ENCODE peak calls at places on chromosome 13, in four cellular contexts. G is K562, U is HepG2, Q is GM12878. I is an unnamed sample.

GRCh38 chr13:111964411-111965035 is 102.4 kb upstream of the SOX1 start:
- DNase-seq in Q (no peak), U (no peak), G (no peak), I (no peak)

GRCh38 chr13:27450921-27451461 is 627 bp upstream of the MTIF3 start:
- DNase-seq in G (peak), Q (no peak), U (peak), I (peak)

GRCh38 chr13:51041126-51041525 is 69.9 kb downstream of the C13orf42 start:
- DNase-seq in Q (no peak), U (no peak), G (no peak), I (no peak)

GRCh38 chr13:111344471-111345191 is 24.2 kb downstream of the TEX29 start:
- DNase-seq in G (peak), Q (no peak), U (peak), I (no peak)

GRCh38 chr13:28031220-28031903 is 42.9 kb upstream of the URAD start:
- DNase-seq in U (no peak), Q (no peak), G (no peak), I (no peak)

GRCh38 chr13:44259045-44260042 is 114.3 kb upstream of the SERP2 start:
- DNase-seq in G (peak), U (no peak), Q (peak), I (peak)

GRCh38 chr13:99895999-99896695 is 75.4 kb downstream of the ZIC5 start:
- DNase-seq in Q (no peak), G (no peak), U (no peak), I (peak)

GRCh38 chr13:26663801-26664200 is 96.8 kb downstream of the GPR12 start:
- DNase-seq in U (no peak), Q (no peak), G (no peak), I (no peak)

GRCh38 chr13:51044023-51044665 is 66.9 kb downstream of the C13orf42 start:
- DNase-seq in Q (no peak), U (no peak), G (no peak), I (no peak)

GRCh38 chr13:38872693-38873092 is 117.9 kb downstream of the STOML3 start:
- DNase-seq in U (peak), Q (no peak), G (peak), I (peak)

GRCh38 chr13:77079902-77080413 is 53.0 kb upstream of the FBXL3 start:
- DNase-seq in U (no peak), Q (no peak), G (no peak), I (no peak)

GRCh38 chr13:21879263-21879914 is 208.5 kb downstream of the FGF9 start:
- DNase-seq in G (no peak), U (no peak), Q (no peak), I (no peak)

GRCh38 chr13:44136693-44137268 is 236.8 kb upstream of the SERP2 start:
- DNase-seq in G (no peak), Q (no peak), U (no peak), I (no peak)

GRCh38 chr13:21719463-21719862 is 48.6 kb downstream of the FGF9 start:
- DNase-seq in G (no peak), U (no peak), Q (no peak), I (no peak)

GRCh38 chr13:67620665-67621064 is 390.5 kb upstream of the PCDH9 start:
- DNase-seq in Q (no peak), G (no peak), U (no peak), I (no peak)

GRCh38 chr13:55155046-55155445 is 1985.7 kb upstream of the PRR20A start:
- DNase-seq in G (no peak), Q (no peak), U (no peak), I (no peak)

GRCh38 chr13:61414686-61415664 is 674 bp downstream of the PCDH20 start:
- DNase-seq in G (no peak), U (peak), Q (no peak), I (peak)

GRCh38 chr13:44380404-44381165 is 7.0 kb downstream of the SERP2 start:
- DNase-seq in Q (no peak), G (no peak), U (no peak), I (no peak)

GRCh38 chr13:68439821-68440220 is 1209.7 kb upstream of the PCDH9 start:
- DNase-seq in G (no peak), U (no peak), Q (no peak), I (no peak)

GRCh38 chr13:45119469-45119989 is 781 bp upstream of the GTF2F2 start:
- DNase-seq in Q (peak), U (no peak), G (peak), I (peak)

GRCh38 chr13:44307844-44308243 is 65.8 kb upstream of the SERP2 start:
- DNase-seq in U (no peak), Q (no peak), G (no peak), I (no peak)

GRCh38 chr13:67223024-67223423 is 7.1 kb downstream of the PCDH9 start:
- DNase-seq in Q (no peak), U (no peak), G (no peak), I (no peak)

GRCh38 chr13:46010148-46010547 is 42.4 kb downstream of the ZC3H13 start:
- DNase-seq in G (no peak), Q (no peak), U (no peak), I (peak)

DNA sequence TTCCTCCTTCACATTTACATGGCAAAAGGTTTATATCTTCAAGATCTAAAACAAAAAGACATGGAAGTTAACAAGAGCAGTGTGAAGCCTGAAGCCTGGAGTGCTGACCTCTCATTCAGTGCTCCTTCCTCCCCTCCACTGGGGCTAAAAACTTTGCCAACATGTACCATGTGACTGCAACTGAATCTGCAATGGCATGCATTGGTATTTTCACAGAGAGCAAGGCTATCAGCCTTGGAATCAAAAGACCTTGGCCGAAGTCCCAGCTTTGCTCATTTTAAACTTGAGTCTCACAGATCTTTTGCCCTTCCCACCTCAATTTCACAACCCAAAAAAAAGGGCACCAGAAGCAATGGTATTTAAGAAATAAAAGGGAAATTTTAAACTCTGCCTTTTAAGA is 325.1 kb downstream of the DCT start:
- DNase-seq in U (peak), Q (no peak), G (no peak), I (no peak)
- TF ChIP-seq POLR2AphosphoS5 in U (no peak), Q (no peak), G (no peak), I (peak)

GRCh38 chr13:106398289-106398688 is 137.2 kb downstream of the EFNB2 start:
- DNase-seq in G (no peak), Q (no peak), U (no peak), I (no peak)

GRCh38 chr13:106391271-106391670 is 144.2 kb downstream of the EFNB2 start:
- DNase-seq in Q (no peak), U (no peak), G (no peak), I (no peak)

GRCh38 chr13:106390360-106390759 is 145.1 kb downstream of the EFNB2 start:
- DNase-seq in G (no peak), Q (no peak), U (no peak), I (no peak)

GRCh38 chr13:106393776-106394175 is 141.7 kb downstream of the EFNB2 start:
- DNase-seq in Q (no peak), G (no peak), U (no peak), I (no peak)
- TF ChIP-seq CHD2 in Q (no peak), G (no peak), U (no peak), I (no peak)

DNA sequence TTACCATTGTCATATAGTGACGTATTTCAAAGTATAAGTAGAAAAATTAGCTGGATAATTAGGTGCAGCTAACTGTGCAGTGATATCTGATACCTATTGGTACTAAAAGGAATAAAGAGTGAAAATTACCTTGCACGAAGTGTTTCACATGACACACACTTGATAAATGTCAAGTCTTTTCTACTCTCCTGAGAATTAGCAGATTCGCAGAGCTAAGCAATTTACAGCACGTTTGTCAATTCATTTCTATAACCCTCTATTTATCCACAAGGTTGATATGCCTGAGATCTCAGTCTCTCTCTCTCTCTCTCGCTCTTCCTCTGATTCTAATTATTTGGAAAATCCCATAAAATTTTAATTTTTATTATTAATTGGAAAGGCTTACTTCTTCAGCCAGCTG is 1109.0 kb downstream of the EFNB2 start:
- DNase-seq in U (no peak), G (no peak), Q (no peak), I (no peak)
- TF ChIP-seq REST in U (no peak), G (no peak), Q (no peak), I (no peak)

DNA sequence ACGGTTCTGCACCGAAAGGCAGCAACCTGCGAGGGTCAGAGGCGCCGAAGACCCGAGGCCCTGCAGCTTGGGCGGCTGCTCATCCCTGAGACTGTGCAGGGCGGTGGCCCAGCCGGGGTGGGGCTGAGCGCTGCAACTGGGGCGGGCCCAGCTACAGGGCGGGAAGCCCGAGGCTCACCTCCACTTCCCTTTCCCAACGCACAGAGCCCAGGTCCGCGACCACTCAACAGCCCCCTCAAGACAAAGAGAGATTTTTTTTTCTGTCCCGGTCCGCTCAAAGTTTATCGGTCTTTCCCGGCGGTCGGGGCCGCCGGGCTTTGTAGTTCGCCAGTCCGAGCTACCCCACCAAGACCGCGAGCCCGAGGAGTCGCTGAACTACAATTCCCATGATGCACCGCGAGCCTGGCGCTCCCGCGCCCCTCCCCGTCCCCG is 573 bp downstream of the KATNAL1 start:
- DNase-seq in Q (peak), U (peak), G (peak), I (peak)
- TF ChIP-seq POLR2AphosphoS5 in Q (no peak), U (no peak), G (no peak), I (peak)

GRCh38 chr13:31627097-31627496 is 112.2 kb upstream of the RXFP2 start:
- DNase-seq in U (no peak), G (no peak), Q (no peak), I (no peak)
- TF ChIP-seq CHD2 in U (no peak), G (no peak), Q (no peak), I (no peak)

DNA sequence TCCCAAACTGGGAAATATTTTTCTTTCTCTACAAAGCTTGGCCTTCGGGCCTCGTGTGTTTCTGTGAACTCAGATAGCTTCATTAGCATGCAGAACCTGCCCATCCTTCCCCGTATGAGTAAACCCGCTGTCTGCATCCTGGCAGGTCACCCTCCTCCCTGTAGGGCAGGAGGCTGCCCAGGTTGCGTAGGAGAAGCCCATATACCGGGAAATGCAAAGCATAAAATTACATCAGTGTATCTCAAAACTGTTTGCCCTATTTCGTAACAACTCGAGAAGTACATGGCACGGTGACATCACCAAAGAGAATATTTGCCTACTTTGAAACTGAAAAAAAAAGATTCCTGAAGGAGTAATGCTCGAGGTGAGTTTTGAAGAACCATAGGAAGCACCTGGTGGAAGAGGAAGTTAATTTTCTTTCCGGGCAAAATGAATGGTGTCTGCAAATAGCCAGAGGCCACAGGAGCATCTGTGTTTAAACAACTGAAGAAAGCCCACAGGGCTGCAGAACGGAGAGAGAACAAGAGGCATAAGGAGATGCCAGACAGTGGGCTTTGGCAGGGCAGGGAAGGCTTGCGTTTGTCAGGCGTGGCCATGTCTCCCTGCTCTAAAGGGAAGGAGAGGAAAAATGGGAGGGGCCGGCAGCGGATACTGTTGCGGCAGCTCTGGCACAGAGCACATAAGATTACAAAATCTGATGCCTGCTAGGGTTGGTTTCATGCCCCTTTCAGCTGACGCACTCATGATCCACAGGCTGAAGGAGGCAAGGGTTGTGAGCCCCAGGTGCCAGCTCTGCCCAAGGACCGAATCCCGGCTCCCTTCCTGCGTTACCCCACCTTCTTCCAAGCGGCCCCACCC is 81.4 kb downstream of the IRS2 start:
- DNase-seq in Q (no peak), G (no peak), U (no peak), I (no peak)
- TF ChIP-seq REST in Q (no peak), G (no peak), U (no peak), I (no peak)

GRCh38 chr13:37618554-37618953 is 20.0 kb upstream of the POSTN start:
- DNase-seq in Q (no peak), G (no peak), U (no peak), I (no peak)
- TF ChIP-seq POLR2AphosphoS5 in Q (no peak), G (no peak), U (no peak), I (no peak)

DNA sequence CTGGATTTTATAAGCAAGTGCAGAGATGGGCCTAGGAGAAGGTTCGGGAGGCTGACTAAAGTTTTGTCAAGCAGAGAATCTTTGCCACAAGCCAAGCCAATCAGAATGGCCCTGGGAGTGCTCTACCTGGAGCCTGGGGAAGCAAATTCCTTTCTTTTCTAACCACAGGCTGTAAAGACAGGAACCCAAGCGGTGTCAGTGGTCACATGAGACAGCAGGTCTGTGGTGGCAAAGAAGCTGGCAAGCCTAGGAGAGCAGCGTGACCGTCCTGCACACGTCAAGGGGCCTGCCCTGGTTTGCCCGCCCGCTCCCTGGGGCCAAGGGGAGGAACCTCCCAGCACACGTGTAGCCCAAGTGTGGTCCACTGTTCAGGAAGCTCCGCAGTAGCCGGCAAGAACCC is 90.8 kb downstream of the IPO5 start:
- DNase-seq in G (no peak), Q (no peak), U (no peak), I (no peak)
- TF ChIP-seq CHD2 in G (no peak), Q (no peak), U (no peak), I (no peak)

I was measured in SK-N-SH.